ENCODE peak calls at places on chromosomes 16 and 17, in six cellular contexts. O is Calu3; M is activated CD4-positive, CD25-positive, alpha-beta regulatory T cell treated with anti-CD3 and anti-CD28 coated beads, Interleukin-2, amount 50 U/mL, for 72 hours; Z is left cardiac atrium; Q is CD4-positive, alpha-beta memory T cell; Y is activated CD4-positive, alpha-beta T cell treated with anti-CD3 and anti-CD28 coated beads, Interleukin-2, amount 50 U/mL, for 1 hour. A is an unnamed sample.

GRCh38 chr16:87345721-87346424 is 28.7 kb upstream of the C16orf95 start:
- DNase-seq in Q (no peak), Y (no peak), O (no peak), M (no peak), Z (no peak), A (no peak)

GRCh38 chr16:58511933-58512815 is 3.1 kb upstream of the SETD6 start:
- DNase-seq in Q (peak), Z (peak), M (peak), O (peak), Y (peak), A (peak)

GRCh38 chr16:23182206-23182674 is 305 bp upstream of the SCNN1G start:
- DNase-seq in Q (peak), O (peak), Y (peak), Z (peak), M (peak), A (peak)

GRCh38 chr17:19262650-19263620 is 25.8 kb downstream of the EPN2 start:
- DNase-seq in O (no peak), Z (peak), Q (no peak), Y (no peak), M (no peak), A (no peak)

GRCh38 chr17:39808409-39808997 is 55.6 kb downstream of the IKZF3 start:
- DNase-seq in Y (no peak), Q (no peak), O (peak), Z (no peak), M (no peak), A (no peak)

GRCh38 chr17:16926591-16927451 is 45.1 kb downstream of the TNFRSF13B start:
- DNase-seq in Z (no peak), Q (no peak), M (peak), O (no peak), Y (no peak), A (no peak)

GRCh38 chr16:58378401-58378800 is 13.9 kb upstream of the GINS3 start:
- DNase-seq in Z (no peak), Y (no peak), M (no peak), Q (no peak), O (no peak), A (no peak)

GRCh38 chr17:67891481-67892119 is 66.3 kb downstream of the BPTF start:
- DNase-seq in Z (no peak), Q (no peak), Y (no peak), O (no peak), M (no peak), A (no peak)

GRCh38 chr17:70905796-70906195 is 736.5 kb downstream of the KCNJ2 start:
- DNase-seq in O (peak), Z (peak), Y (no peak), Q (no peak), M (no peak), A (no peak)